ENCODE peak calls at places on chromosome 18, in six cellular contexts. R is GM23338, U is AML-193, F is BE2C, W is caudate nucleus, H is tibial artery. L is an unnamed sample.

GRCh38 chr18:45384137-45384998 is 230.9 kb upstream of the SLC14A2 start:
- DNase-seq in R (peak), U (peak), F (peak), W (no peak), H (peak), L (peak)

GRCh38 chr18:47953471-47953931 is 23.0 kb upstream of the SMAD2 start:
- DNase-seq in R (peak), U (peak), F (peak), W (no peak), H (peak), L (no peak)

GRCh38 chr18:524496-524895 is 24.0 kb upstream of the COLEC12 start:
- DNase-seq in R (no peak), U (no peak), F (no peak), W (no peak), H (no peak), L (peak)

GRCh38 chr18:23716516-23716915 is 27.3 kb downstream of the LAMA3 start:
- DNase-seq in R (peak), U (no peak), F (no peak), W (no peak), H (no peak), L (no peak)

GRCh38 chr18:62264984-62265383 is 60.1 kb upstream of the TNFRSF11A start:
- DNase-seq in R (no peak), U (peak), F (no peak), W (no peak), H (no peak), L (no peak)

GRCh38 chr18:79490593-79491551 is 95.1 kb downstream of the NFATC1 start:
- DNase-seq in R (no peak), U (no peak), F (no peak), W (no peak), H (peak), L (no peak)

GRCh38 chr18:28875059-28875458 is 698.1 kb upstream of the CDH2 start:
- DNase-seq in R (no peak), U (no peak), F (no peak), W (no peak), H (no peak), L (no peak)

GRCh38 chr18:48333563-48333962 is 75.6 kb downstream of the ZBTB7C start:
- DNase-seq in R (peak), U (no peak), F (no peak), W (no peak), H (no peak), L (no peak)

GRCh38 chr18:62334110-62334509 is 9.0 kb downstream of the TNFRSF11A start:
- DNase-seq in R (no peak), U (no peak), F (no peak), W (no peak), H (no peak), L (no peak)

GRCh38 chr18:12625242-12625641 is 32.7 kb downstream of the SPIRE1 start:
- DNase-seq in R (no peak), U (no peak), F (no peak), W (no peak), H (no peak), L (no peak)

GRCh38 chr18:77762632-77763031 is 513.0 kb downstream of the GALR1 start:
- DNase-seq in R (no peak), U (no peak), F (no peak), W (no peak), H (no peak), L (no peak)

GRCh38 chr18:66682855-66683322 is 79.0 kb upstream of the CDH19 start:
- DNase-seq in R (no peak), U (no peak), F (peak), W (peak), H (no peak), L (no peak)

GRCh38 chr18:68484241-68484640 is 230.7 kb downstream of the TMX3 start:
- DNase-seq in R (no peak), U (no peak), F (no peak), W (no peak), H (no peak), L (no peak)

GRCh38 chr18:74255022-74255658 is 36.6 kb downstream of the CYB5A start:
- DNase-seq in R (no peak), U (no peak), F (peak), W (no peak), H (no peak), L (no peak)

GRCh38 chr18:76446321-76446720 is 48.7 kb downstream of the ZNF516 start:
- DNase-seq in R (no peak), U (no peak), F (no peak), W (no peak), H (no peak), L (no peak)

GRCh38 chr18:30501594-30501993 is 540.9 kb downstream of the DSC3 start:
- DNase-seq in R (no peak), U (no peak), F (no peak), W (no peak), H (no peak), L (no peak)

GRCh38 chr18:67268530-67268929 is 248.0 kb downstream of the DSEL start:
- DNase-seq in R (no peak), U (no peak), F (no peak), W (no peak), H (no peak), L (no peak)

GRCh38 chr18:42586603-42587002 is 528.9 kb downstream of the RIT2 start:
- DNase-seq in R (peak), U (no peak), F (no peak), W (no peak), H (no peak), L (no peak)

GRCh38 chr18:13543144-13543543 is 183.2 kb downstream of the FAM210A start:
- DNase-seq in R (no peak), U (no peak), F (no peak), W (no peak), H (no peak), L (no peak)

GRCh38 chr18:22505136-22505535 is 87.4 kb upstream of the CTAGE1 start:
- DNase-seq in R (no peak), U (no peak), F (no peak), W (no peak), H (no peak), L (no peak)

GRCh38 chr18:50950626-50951025 is 17.2 kb upstream of the ELAC1 start:
- DNase-seq in R (no peak), U (no peak), F (no peak), W (no peak), H (no peak), L (no peak)

GRCh38 chr18:9531791-9532410 is 56.6 kb downstream of the RALBP1 start:
- DNase-seq in R (no peak), U (no peak), F (no peak), W (no peak), H (no peak), L (no peak)

GRCh38 chr18:47075098-47075883 is 39.9 kb upstream of the ELOA2 start:
- DNase-seq in R (peak), U (no peak), F (no peak), W (no peak), H (no peak), L (peak)

GRCh38 chr18:77098033-77098432 is 34.5 kb downstream of the MBP start:
- DNase-seq in R (no peak), U (peak), F (no peak), W (no peak), H (no peak), L (no peak)

GRCh38 chr18:44744206-44745180 is 63.8 kb downstream of the SETBP1 start:
- DNase-seq in R (peak), U (no peak), F (peak), W (no peak), H (no peak), L (no peak)

GRCh38 chr18:15165048-15165447 is 417.1 kb downstream of the ANKRD30B start:
- DNase-seq in R (no peak), U (no peak), F (no peak), W (no peak), H (no peak), L (no peak)

GRCh38 chr18:78130232-78131195 is 849.1 kb upstream of the SALL3 start:
- DNase-seq in R (no peak), U (no peak), F (no peak), W (no peak), H (no peak), L (no peak)

GRCh38 chr18:23574611-23575308 is 11.5 kb downstream of the NPC1 start:
- DNase-seq in R (no peak), U (no peak), F (peak), W (no peak), H (no peak), L (no peak)

GRCh38 chr18:61149786-61150185 is 183.4 kb upstream of the CDH20 start:
- DNase-seq in R (no peak), U (no peak), F (no peak), W (no peak), H (no peak), L (no peak)

GRCh38 chr18:63346031-63346430 is 21.0 kb downstream of the KDSR start:
- DNase-seq in R (no peak), U (no peak), F (no peak), W (no peak), H (no peak), L (peak)

GRCh38 chr18:32435631-32436500 is 34.8 kb downstream of the GAREM1 start:
- DNase-seq in R (no peak), U (no peak), F (no peak), W (no peak), H (no peak), L (peak)

GRCh38 chr18:79766308-79766707 is 31.4 kb upstream of the KCNG2 start:
- DNase-seq in R (no peak), U (no peak), F (no peak), W (peak), H (no peak), L (no peak)